ENCODE peak calls at places on chromosomes 13 and 19, in six cellular contexts. M is fibroblast of lung; Y is CD8-positive, alpha-beta T cell; Q is neural progenitor cell; K is body of pancreas; X is Caco-2. N is an unnamed sample.

GRCh38 chr19:55095260-55096060 is 19.8 kb downstream of the EPS8L1 start:
- DNase-seq in M (no peak), Y (no peak), Q (peak; percentile 48), K (no peak), X (no peak), N (no peak)

GRCh38 chr19:49391581-49392399 is 3.7 kb downstream of the KASH5 start:
- DNase-seq in M (peak; percentile 50), Y (peak; percentile 82), Q (peak; percentile 92), K (peak; percentile 80), X (peak; percentile 87), N (peak; percentile 67)

GRCh38 chr19:3270908-3271307 is 46.4 kb downstream of the CELF5 start:
- DNase-seq in M (peak; percentile 42), Y (peak; percentile 46), Q (peak; percentile 90), K (no peak), X (peak; percentile 58), N (no peak)

GRCh38 chr13:27076411-27076810 is 95.2 kb downstream of the USP12 start:
- DNase-seq in M (peak; percentile 62), Y (no peak), Q (no peak), K (no peak), X (no peak), N (no peak)

GRCh38 chr19:32661318-32661717 is 13.7 kb downstream of the ANKRD27 start:
- DNase-seq in M (no peak), Y (no peak), Q (no peak), K (no peak), X (no peak), N (no peak)

GRCh38 chr13:46180393-46180792 is 1.6 kb downstream of the LCP1 start:
- DNase-seq in M (no peak), Y (no peak), Q (no peak), K (no peak), X (no peak), N (no peak)

GRCh38 chr13:35720290-35720689 is 243.8 kb upstream of the MAB21L1 start:
- DNase-seq in M (no peak), Y (no peak), Q (no peak), K (no peak), X (no peak), N (no peak)

GRCh38 chr19:10766681-10767201 is 48.9 kb downstream of the DNM2 start:
- DNase-seq in M (peak; percentile 40), Y (no peak), Q (no peak), K (peak; percentile 62), X (no peak), N (peak; percentile 77)

GRCh38 chr13:98570929-98571372 is 6.0 kb downstream of the STK24 start:
- DNase-seq in M (peak; percentile 45), Y (peak; percentile 35), Q (no peak), K (no peak), X (no peak), N (peak; percentile 47)

GRCh38 chr19:35756373-35757230 is at the start of gene HSPB6:
- DNase-seq in M (peak; percentile 71), Y (no peak), Q (peak; percentile 49), K (no peak), X (no peak), N (peak; percentile 53)

GRCh38 chr13:51764184-51765141 is 39.5 kb downstream of the DHRS12 start:
- DNase-seq in M (peak; percentile 81), Y (peak; percentile 34), Q (no peak), K (peak; percentile 81), X (no peak), N (peak; percentile 94)

GRCh38 chr19:33096005-33096404 is 15.0 kb downstream of the GPATCH1 start:
- DNase-seq in M (no peak), Y (no peak), Q (no peak), K (no peak), X (peak; percentile 54), N (no peak)

GRCh38 chr19:4686700-4687099 is 16.6 kb upstream of the MYDGF start:
- DNase-seq in M (no peak), Y (no peak), Q (no peak), K (no peak), X (no peak), N (no peak)

GRCh38 chr13:113860051-113860471 is 3.8 kb downstream of the GAS6 start:
- DNase-seq in M (no peak), Y (no peak), Q (no peak), K (peak; percentile 11), X (peak; percentile 81), N (no peak)

GRCh38 chr13:113862191-113862765 is 1.6 kb downstream of the GAS6 start:
- DNase-seq in M (no peak), Y (no peak), Q (no peak), K (peak; percentile 11), X (no peak), N (no peak)

GRCh38 chr13:113862766-113863510 is 938 bp downstream of the GAS6 start:
- DNase-seq in M (peak; percentile 42), Y (no peak), Q (peak; percentile 72), K (peak; percentile 53), X (no peak), N (peak; percentile 38)

GRCh38 chr13:113860579-113861432 is 3.1 kb downstream of the GAS6 start:
- DNase-seq in M (peak; percentile 51), Y (no peak), Q (peak; percentile 68), K (peak; percentile 44), X (peak; percentile 93), N (no peak)

GRCh38 chr13:113861433-113862030 is 2.3 kb downstream of the GAS6 start:
- DNase-seq in M (no peak), Y (no peak), Q (no peak), K (peak; percentile 11), X (no peak), N (no peak)
- H3K4me3 ChIP-seq in M (peak overlapping the region; percentile 86), Y (no peak overlapping the region), Q (no peak overlapping the region), K (no peak overlapping the region), X (no peak overlapping the region), N (peak overlapping the region; percentile 85)

DNA sequence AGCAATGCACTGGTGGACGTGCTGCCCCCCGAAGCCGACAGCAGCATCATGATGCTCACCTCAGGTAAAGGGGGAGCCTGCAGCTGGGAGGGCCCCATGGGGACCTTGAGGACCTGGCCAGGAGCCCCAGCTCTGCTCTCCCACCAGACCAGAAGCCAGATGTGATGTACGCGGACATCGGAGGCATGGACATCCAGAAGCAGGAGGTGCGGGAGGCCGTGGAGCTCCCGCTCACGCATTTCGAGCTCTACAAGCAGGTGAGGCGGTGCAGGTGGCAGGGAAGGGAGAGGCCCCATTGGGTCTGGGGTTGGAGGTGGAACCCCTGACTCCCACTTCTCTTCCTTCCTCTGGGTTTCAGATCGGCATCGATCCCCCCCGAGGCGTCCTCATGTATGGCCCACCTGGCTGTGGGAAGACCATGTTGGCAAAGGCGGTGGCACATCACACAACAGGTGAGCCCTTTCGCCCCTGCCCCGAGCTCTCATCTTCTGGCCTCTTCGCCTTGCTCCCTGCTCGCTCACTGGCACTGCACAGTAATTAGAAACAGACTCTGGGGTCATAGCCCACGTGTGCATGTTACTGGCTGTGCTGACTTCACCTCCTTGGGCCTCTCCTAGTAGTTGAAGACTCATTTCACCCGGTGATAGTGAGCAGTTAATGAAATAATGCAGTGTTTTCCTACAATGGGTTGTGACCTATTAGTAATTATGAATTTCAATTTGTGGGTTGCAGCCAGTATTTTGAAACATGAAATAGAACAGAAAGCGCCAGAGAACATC is 3.6 kb downstream of the PSMC4 start:
- DNase-seq in M (no peak), Y (no peak), Q (no peak), K (no peak), X (no peak), N (no peak)
- H3K36me3 ChIP-seq in M (peaks cover 18% of the 10 kb centered on the region), Y (peaks cover 43% of the 10 kb centered on the region), Q (peaks cover 9% of the 10 kb centered on the region), K (no peaks in the 10 kb centered on the region), X (peaks cover 5% of the 10 kb centered on the region), N (peaks cover 69% of the 10 kb centered on the region)

GRCh38 chr13:113166266-113166665 is 7.8 kb downstream of the PROZ start:
- DNase-seq in M (no peak), Y (no peak), Q (no peak), K (no peak), X (no peak), N (no peak)
- H3K9me3 ChIP-seq in M (no peaks in the 10 kb centered on the region), Y (no peaks in the 10 kb centered on the region), Q (no peaks in the 10 kb centered on the region), K (no peaks in the 10 kb centered on the region), X (no peaks in the 10 kb centered on the region), N (no peaks in the 10 kb centered on the region)

GRCh38 chr19:51719251-51719901 is 4.4 kb downstream of the HAS1 start:
- DNase-seq in M (no peak), Y (no peak), Q (peak; percentile 43), K (no peak), X (no peak), N (no peak)
- H3K4me3 ChIP-seq in M (no peak overlapping the region), Y (no peak overlapping the region), Q (peak overlapping the region; percentile 48), K (no peak overlapping the region), X (no peak overlapping the region), N (no peak overlapping the region)

DNA sequence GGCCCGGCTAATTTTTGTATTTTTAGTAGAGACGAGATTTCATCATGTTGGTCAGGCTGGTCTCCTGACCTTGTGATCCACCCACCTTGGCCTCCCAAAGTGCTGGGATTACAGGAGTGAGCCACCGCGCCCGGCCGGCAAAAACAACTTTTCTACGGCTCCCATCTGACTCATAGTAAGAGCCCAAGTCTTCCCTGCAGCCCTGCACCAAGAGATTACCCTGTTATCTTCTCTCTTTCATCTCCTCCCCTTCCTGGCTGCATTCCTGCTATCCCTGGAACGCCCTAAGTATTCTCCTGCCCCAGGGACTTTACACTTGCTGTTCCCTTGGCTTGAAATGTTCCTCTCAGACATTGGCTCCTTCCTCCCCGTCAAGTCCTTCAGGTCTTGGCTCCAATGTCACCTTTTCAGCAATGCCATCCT is 6.6 kb downstream of the AP2S1 start:
- DNase-seq in M (peak; percentile 32), Y (no peak), Q (no peak), K (no peak), X (peak; percentile 79), N (no peak)
- H3K36me3 ChIP-seq in M (peaks cover 21% of the 10 kb centered on the region), Y (peaks cover 9% of the 10 kb centered on the region), Q (no peaks in the 10 kb centered on the region), K (no peaks in the 10 kb centered on the region), X (peaks cover 1% of the 10 kb centered on the region), N (peaks cover 86% of the 10 kb centered on the region)

N was measured in MG63.